ENCODE peak calls at places on chromosomes 6 and 20, in five cellular contexts. One of them, this sample, is unnamed.

GRCh38 chr6:119129968-119130484 is 51.6 kb upstream of the FAM184A start:
- DNase-seq in astrocyte: peak
- DNase-seq in psoas muscle: no peak
- DNase-seq in cardiac muscle cell: peak
- DNase-seq in neural crest cell: no peak
- DNase-seq in this sample: no peak

GRCh38 chr6:44158770-44159228 is at the start of gene CAPN11:
- DNase-seq in astrocyte: no peak
- DNase-seq in psoas muscle: no peak
- DNase-seq in cardiac muscle cell: no peak
- DNase-seq in neural crest cell: no peak
- DNase-seq in this sample: no peak

GRCh38 chr20:17650301-17650761 is 31.7 kb downstream of the RRBP1 start:
- DNase-seq in astrocyte: no peak
- DNase-seq in psoas muscle: peak
- DNase-seq in cardiac muscle cell: no peak
- DNase-seq in neural crest cell: no peak
- DNase-seq in this sample: no peak

GRCh38 chr20:40494238-40494637 is 194.8 kb downstream of the MAFB start:
- DNase-seq in astrocyte: no peak
- DNase-seq in psoas muscle: no peak
- DNase-seq in cardiac muscle cell: no peak
- DNase-seq in neural crest cell: no peak
- DNase-seq in this sample: no peak

GRCh38 chr6:107666084-107666981 is 157.8 kb downstream of the SCML4 start:
- DNase-seq in astrocyte: peak
- DNase-seq in psoas muscle: peak
- DNase-seq in cardiac muscle cell: peak
- DNase-seq in neural crest cell: no peak
- DNase-seq in this sample: peak

GRCh38 chr20:35726759-35727711 is 15.0 kb downstream of the RBM39 start:
- DNase-seq in astrocyte: no peak
- DNase-seq in psoas muscle: no peak
- DNase-seq in cardiac muscle cell: no peak
- DNase-seq in neural crest cell: no peak
- DNase-seq in this sample: no peak

GRCh38 chr20:18004389-18005031 is 35.7 kb downstream of the MGME1 start:
- DNase-seq in astrocyte: peak
- DNase-seq in psoas muscle: peak
- DNase-seq in cardiac muscle cell: peak
- DNase-seq in neural crest cell: no peak
- DNase-seq in this sample: no peak

GRCh38 chr20:2750343-2751251 is 49.8 kb downstream of the CPXM1 start:
- DNase-seq in astrocyte: no peak
- DNase-seq in psoas muscle: peak
- DNase-seq in cardiac muscle cell: peak
- DNase-seq in neural crest cell: no peak
- DNase-seq in this sample: no peak

GRCh38 chr6:136335736-136336362 is 46.2 kb upstream of the BCLAF1 start:
- DNase-seq in astrocyte: no peak
- DNase-seq in psoas muscle: no peak
- DNase-seq in cardiac muscle cell: no peak
- DNase-seq in neural crest cell: no peak
- DNase-seq in this sample: no peak

GRCh38 chr6:73580247-73581149 is 59.7 kb upstream of the EEF1A1 start:
- DNase-seq in astrocyte: peak
- DNase-seq in psoas muscle: peak
- DNase-seq in cardiac muscle cell: peak
- DNase-seq in neural crest cell: peak
- DNase-seq in this sample: peak

GRCh38 chr6:98929498-98930060 is 18.2 kb downstream of the FBXL4 start:
- DNase-seq in astrocyte: no peak
- DNase-seq in psoas muscle: no peak
- DNase-seq in cardiac muscle cell: no peak
- DNase-seq in neural crest cell: no peak
- DNase-seq in this sample: no peak

GRCh38 chr20:1333462-1334369 is 4.8 kb upstream of the SDCBP2 start:
- DNase-seq in astrocyte: no peak
- DNase-seq in psoas muscle: no peak
- DNase-seq in cardiac muscle cell: no peak
- DNase-seq in neural crest cell: no peak
- DNase-seq in this sample: no peak

GRCh38 chr6:127514396-127515227 is 4.5 kb downstream of the MTCL3 start:
- DNase-seq in astrocyte: peak
- DNase-seq in psoas muscle: peak
- DNase-seq in cardiac muscle cell: peak
- DNase-seq in neural crest cell: peak
- DNase-seq in this sample: no peak

GRCh38 chr6:79335133-79335674 is 100.7 kb upstream of the HMGN3 start:
- DNase-seq in astrocyte: no peak
- DNase-seq in psoas muscle: no peak
- DNase-seq in cardiac muscle cell: peak
- DNase-seq in neural crest cell: no peak
- DNase-seq in this sample: no peak

GRCh38 chr6:136788069-136788902 is 4.0 kb downstream of the MAP3K5 start:
- DNase-seq in astrocyte: peak
- DNase-seq in psoas muscle: no peak
- DNase-seq in cardiac muscle cell: peak
- DNase-seq in neural crest cell: no peak
- DNase-seq in this sample: no peak

GRCh38 chr6:134253681-134254080 is 64.2 kb downstream of the SGK1 start:
- DNase-seq in astrocyte: peak
- DNase-seq in psoas muscle: no peak
- DNase-seq in cardiac muscle cell: peak
- DNase-seq in neural crest cell: no peak
- DNase-seq in this sample: no peak

GRCh38 chr6:168962886-168963285 is 290.8 kb downstream of the THBS2 start:
- DNase-seq in astrocyte: no peak
- DNase-seq in psoas muscle: peak
- DNase-seq in cardiac muscle cell: peak
- DNase-seq in neural crest cell: no peak
- DNase-seq in this sample: no peak

GRCh38 chr20:24962182-24962492 is 13.1 kb downstream of the CST7 start:
- DNase-seq in astrocyte: no peak
- DNase-seq in psoas muscle: no peak
- DNase-seq in cardiac muscle cell: no peak
- DNase-seq in neural crest cell: no peak
- DNase-seq in this sample: no peak

GRCh38 chr6:2914318-2914660 is 11.2 kb upstream of the SERPINB9 start:
- DNase-seq in astrocyte: no peak
- DNase-seq in psoas muscle: no peak
- DNase-seq in cardiac muscle cell: no peak
- DNase-seq in neural crest cell: no peak
- DNase-seq in this sample: no peak

GRCh38 chr20:21125072-21125848 is 622 bp upstream of the KIZ start:
- DNase-seq in astrocyte: peak
- DNase-seq in psoas muscle: peak
- DNase-seq in cardiac muscle cell: peak
- DNase-seq in neural crest cell: peak
- DNase-seq in this sample: peak

GRCh38 chr6:152458648-152459047 is 178.5 kb downstream of the SYNE1 start:
- DNase-seq in astrocyte: peak
- DNase-seq in psoas muscle: no peak
- DNase-seq in cardiac muscle cell: peak
- DNase-seq in neural crest cell: no peak
- DNase-seq in this sample: no peak

GRCh38 chr6:20424679-20425078 is 23.0 kb downstream of the E2F3 start:
- DNase-seq in astrocyte: no peak
- DNase-seq in psoas muscle: no peak
- DNase-seq in cardiac muscle cell: peak
- DNase-seq in neural crest cell: no peak
- DNase-seq in this sample: no peak

GRCh38 chr20:9927224-9927623 is 88.3 kb upstream of the PAK5 start:
- DNase-seq in astrocyte: no peak
- DNase-seq in psoas muscle: no peak
- DNase-seq in cardiac muscle cell: peak
- DNase-seq in neural crest cell: no peak
- DNase-seq in this sample: no peak

GRCh38 chr20:57920971-57921370 is 211.2 kb upstream of the PMEPA1 start:
- DNase-seq in astrocyte: no peak
- DNase-seq in psoas muscle: no peak
- DNase-seq in cardiac muscle cell: no peak
- DNase-seq in neural crest cell: no peak
- DNase-seq in this sample: no peak

GRCh38 chr6:2891768-2892170 is 11.3 kb downstream of the SERPINB9 start:
- DNase-seq in astrocyte: no peak
- DNase-seq in psoas muscle: no peak
- DNase-seq in cardiac muscle cell: no peak
- DNase-seq in neural crest cell: no peak
- DNase-seq in this sample: no peak

GRCh38 chr6:106666290-106667021 is 37.1 kb downstream of the QRSL1 start:
- DNase-seq in astrocyte: no peak
- DNase-seq in psoas muscle: no peak
- DNase-seq in cardiac muscle cell: no peak
- DNase-seq in neural crest cell: no peak
- DNase-seq in this sample: no peak

GRCh38 chr6:26311012-26311384 is 54.0 kb upstream of the BTN3A2 start:
- DNase-seq in astrocyte: peak
- DNase-seq in psoas muscle: no peak
- DNase-seq in cardiac muscle cell: peak
- DNase-seq in neural crest cell: no peak
- DNase-seq in this sample: peak

GRCh38 chr20:44785768-44786167 is 24.6 kb downstream of the RIMS4 start:
- DNase-seq in astrocyte: no peak
- DNase-seq in psoas muscle: no peak
- DNase-seq in cardiac muscle cell: peak
- DNase-seq in neural crest cell: no peak
- DNase-seq in this sample: no peak

DNA sequence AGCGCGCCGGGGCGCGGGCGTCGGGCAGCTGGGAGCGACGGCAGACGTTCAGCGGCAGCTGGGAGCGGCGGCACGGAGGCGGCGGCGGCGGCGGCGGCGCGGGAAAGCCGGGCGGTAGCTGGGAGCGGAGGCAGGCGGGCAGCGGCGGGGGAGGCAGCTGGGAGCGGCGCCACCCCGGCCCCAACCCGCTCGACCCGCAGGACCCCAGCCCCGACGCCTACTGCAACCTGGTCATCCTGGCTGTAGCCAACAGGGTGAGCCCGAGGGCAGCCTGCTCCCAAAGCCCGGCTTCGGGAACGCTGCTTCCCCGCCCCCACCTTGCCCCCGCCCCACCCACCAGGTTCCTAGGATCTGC is 8.9 kb downstream of the CCM2L start:
- DNase-seq in astrocyte: no peak
- DNase-seq in psoas muscle: no peak
- DNase-seq in cardiac muscle cell: no peak
- DNase-seq in neural crest cell: peak
- DNase-seq in this sample: peak
- TF ChIP-seq CTCF in astrocyte: no peak
- TF ChIP-seq CTCF in psoas muscle: no peak
- TF ChIP-seq CTCF in cardiac muscle cell: no peak
- TF ChIP-seq CTCF in neural crest cell: peak
- TF ChIP-seq CTCF in this sample: peak

DNA sequence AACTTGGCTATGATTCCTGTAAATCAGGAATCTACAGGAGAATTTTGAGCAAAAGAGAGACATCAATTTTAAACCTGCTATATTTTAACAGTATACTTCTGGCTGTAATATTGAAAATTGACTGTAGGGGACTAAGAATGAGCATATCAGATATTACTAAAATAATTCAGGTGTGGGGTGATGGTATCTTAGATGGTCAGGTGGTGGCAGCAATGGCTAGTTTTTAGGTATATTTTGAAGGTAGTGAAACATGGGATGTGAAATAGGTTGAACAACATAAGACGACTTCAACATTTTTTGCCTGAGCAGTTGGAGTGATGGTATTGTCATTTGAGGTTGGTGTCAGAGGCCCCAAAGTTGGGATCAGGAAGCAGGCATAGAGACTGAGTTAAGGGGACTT is 32.1 kb downstream of the FAM83B start:
- DNase-seq in astrocyte: no peak
- DNase-seq in psoas muscle: no peak
- DNase-seq in cardiac muscle cell: no peak
- DNase-seq in neural crest cell: no peak
- DNase-seq in this sample: peak
- TF ChIP-seq CTCF in astrocyte: no peak
- TF ChIP-seq CTCF in psoas muscle: no peak
- TF ChIP-seq CTCF in cardiac muscle cell: no peak
- TF ChIP-seq CTCF in neural crest cell: no peak
- TF ChIP-seq CTCF in this sample: no peak

DNA sequence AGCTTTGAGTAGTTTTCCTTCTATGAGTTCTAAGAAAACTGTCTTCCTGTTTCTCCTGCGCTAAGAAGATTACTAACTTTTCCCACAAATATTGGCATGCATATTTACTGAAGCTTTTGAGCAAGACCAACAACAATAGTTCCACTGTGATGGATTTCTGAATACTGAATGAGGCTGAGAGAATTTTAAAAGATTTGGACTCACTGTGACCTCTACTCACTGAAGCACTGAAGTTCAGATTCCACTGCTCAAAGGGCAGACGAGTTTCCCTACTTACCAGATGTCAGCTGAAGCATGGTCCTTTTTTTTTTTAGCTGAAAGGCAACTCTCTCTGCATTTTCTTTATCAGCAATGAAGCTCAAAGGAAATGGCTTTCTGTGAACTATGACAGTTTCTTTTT is 718.5 kb downstream of the RFPL4B start:
- DNase-seq in astrocyte: peak
- DNase-seq in psoas muscle: no peak
- DNase-seq in cardiac muscle cell: peak
- DNase-seq in neural crest cell: no peak
- DNase-seq in this sample: no peak
- TF ChIP-seq CTCF in astrocyte: no peak
- TF ChIP-seq CTCF in psoas muscle: no peak
- TF ChIP-seq CTCF in cardiac muscle cell: no peak
- TF ChIP-seq CTCF in neural crest cell: no peak
- TF ChIP-seq CTCF in this sample: no peak

DNA sequence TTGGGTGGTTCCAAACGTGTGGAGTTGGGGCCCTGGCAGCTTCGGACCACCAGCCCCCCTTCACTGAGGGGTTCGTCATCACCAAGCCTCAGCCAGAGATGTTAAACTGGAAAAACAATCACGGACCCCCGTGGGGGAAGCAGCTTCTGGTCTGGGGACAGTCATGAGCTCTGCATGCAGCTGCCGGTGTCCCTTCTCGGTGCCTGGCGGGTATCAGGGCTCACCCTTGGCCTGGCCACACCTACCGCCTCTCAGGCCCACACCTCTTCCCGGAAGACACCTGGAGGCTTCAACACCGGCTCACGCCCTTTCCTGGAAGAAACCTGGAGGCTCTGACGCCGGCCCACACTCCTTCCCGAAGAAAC is 77.8 kb upstream of the BHLHE23 start:
- DNase-seq in astrocyte: no peak
- DNase-seq in psoas muscle: peak
- DNase-seq in cardiac muscle cell: no peak
- DNase-seq in neural crest cell: no peak
- DNase-seq in this sample: no peak
- TF ChIP-seq CTCF in astrocyte: no peak
- TF ChIP-seq CTCF in psoas muscle: no peak
- TF ChIP-seq CTCF in cardiac muscle cell: no peak
- TF ChIP-seq CTCF in neural crest cell: no peak
- TF ChIP-seq CTCF in this sample: no peak

This sample was measured in Calu3.